ENCODE peak calls at places on chromosomes 12 and 14, in ten cellular contexts. L is RPMI8226; W is GM12864; K is T47D; I is activated CD8-positive, alpha-beta memory T cell treated with anti-CD3 and anti-CD28 coated beads, Interleukin-2, amount 50 U/mL, for 48 hours; N is WERI-Rb-1; A is amniotic stem cell; G is neural crest cell; Z is ELR; R is activated CD8-positive, alpha-beta T cell treated with anti-CD3 and anti-CD28 coated beads, Interleukin-2, amount 10 ng/mL, durations not matched to agents 7 days and 5 days. U is an unnamed sample.

GRCh38 chr12:47305464-47305863 is 225.7 kb upstream of the AMIGO2 start:
- DNase-seq in L (no peak), W (no peak), K (no peak), I (no peak), N (no peak), A (no peak), G (no peak), Z (no peak), R (no peak), U (no peak)

GRCh38 chr12:91845365-91845764 is 300.3 kb downstream of the BTG1 start:
- DNase-seq in L (no peak), W (no peak), K (no peak), I (no peak), N (no peak), A (no peak), G (no peak), Z (no peak), R (no peak), U (no peak)

GRCh38 chr12:2161478-2161877 is 108.7 kb downstream of the CACNA1C start:
- DNase-seq in L (no peak), W (no peak), K (peak), I (no peak), N (no peak), A (no peak), G (no peak), Z (no peak), R (no peak), U (no peak)

GRCh38 chr14:66717571-66718140 is 209.7 kb downstream of the GPHN start:
- DNase-seq in L (no peak), W (no peak), K (no peak), I (no peak), N (no peak), A (no peak), G (no peak), Z (no peak), R (no peak), U (no peak)

GRCh38 chr12:109915171-109916040 is 15.3 kb downstream of the TCHP start:
- DNase-seq in L (no peak), W (no peak), K (peak), I (no peak), N (no peak), A (no peak), G (no peak), Z (no peak), R (no peak), U (no peak)

GRCh38 chr14:55126932-55127490 is 2.0 kb upstream of the LGALS3 start:
- DNase-seq in L (no peak), W (no peak), K (no peak), I (no peak), N (no peak), A (no peak), G (no peak), Z (no peak), R (no peak), U (no peak)

GRCh38 chr12:105192624-105193225 is 43.2 kb downstream of the APPL2 start:
- DNase-seq in L (no peak), W (no peak), K (no peak), I (no peak), N (peak), A (no peak), G (no peak), Z (no peak), R (no peak), U (no peak)

GRCh38 chr12:90940872-90941499 is 14.0 kb downstream of the CCER1 start:
- DNase-seq in L (peak), W (no peak), K (peak), I (no peak), N (no peak), A (peak), G (no peak), Z (peak), R (no peak), U (peak)

GRCh38 chr12:102299731-102300130 is 102.1 kb upstream of the PMCH start:
- DNase-seq in L (no peak), W (no peak), K (no peak), I (no peak), N (no peak), A (no peak), G (no peak), Z (no peak), R (no peak), U (no peak)